ENCODE peak calls at places on chromosomes 2 and 18, in five cellular contexts. B is neural progenitor cell, V is fibroblast of lung, Q is lower lobe of right lung, F is GM13976. U is an unnamed sample.

GRCh38 chr2:119958642-119959268 is 54.1 kb upstream of the EPB41L5 start:
- DNase-seq in B (no peak), V (peak), Q (no peak), F (no peak), U (no peak)

GRCh38 chr2:29281585-29281984 is 166.4 kb downstream of the CLIP4 start:
- DNase-seq in B (peak), V (peak), Q (no peak), F (no peak), U (no peak)

GRCh38 chr2:162318280-162319222 is at the start of gene IFIH1:
- DNase-seq in B (peak), V (peak), Q (peak), F (peak), U (peak)

GRCh38 chr2:159262226-159262625 is 24.3 kb downstream of the WDSUB1 start:
- DNase-seq in B (no peak), V (no peak), Q (no peak), F (no peak), U (no peak)

GRCh38 chr2:190342601-190343000 is 788 bp upstream of the INPP1 start:
- DNase-seq in B (no peak), V (no peak), Q (no peak), F (no peak), U (no peak)

GRCh38 chr18:45349447-45349846 is 265.8 kb upstream of the SLC14A2 start:
- DNase-seq in B (no peak), V (no peak), Q (no peak), F (no peak), U (no peak)

GRCh38 chr2:65231121-65231520 is 3.5 kb downstream of the ACTR2 start:
- DNase-seq in B (no peak), V (peak), Q (no peak), F (no peak), U (no peak)

GRCh38 chr2:66494708-66495107 is 59.8 kb downstream of the MEIS1 start:
- DNase-seq in B (no peak), V (peak), Q (no peak), F (no peak), U (no peak)

GRCh38 chr2:180012523-180012922 is 5.4 kb upstream of the CWC22 start:
- DNase-seq in B (no peak), V (peak), Q (no peak), F (no peak), U (no peak)

GRCh38 chr18:13252696-13253410 is 34.3 kb downstream of the LDLRAD4 start:
- DNase-seq in B (no peak), V (no peak), Q (no peak), F (no peak), U (no peak)

GRCh38 chr18:58313491-58314032 is 269.5 kb downstream of the NEDD4L start:
- DNase-seq in B (no peak), V (no peak), Q (peak), F (no peak), U (no peak)

GRCh38 chr2:138819964-138820363 is 39.8 kb upstream of the NXPH2 start:
- DNase-seq in B (no peak), V (no peak), Q (no peak), F (no peak), U (no peak)

GRCh38 chr2:194815475-194815874 is 841.6 kb upstream of the SLC39A10 start:
- DNase-seq in B (no peak), V (peak), Q (no peak), F (no peak), U (no peak)

GRCh38 chr2:7792031-7792651 is 874.9 kb downstream of the RNF144A start:
- DNase-seq in B (no peak), V (peak), Q (peak), F (no peak), U (no peak)

GRCh38 chr18:52422985-52423601 is 83.1 kb downstream of the DCC start:
- DNase-seq in B (peak), V (no peak), Q (no peak), F (no peak), U (no peak)

GRCh38 chr18:1499265-1499664 is 594.6 kb downstream of the ADCYAP1 start:
- DNase-seq in B (no peak), V (no peak), Q (no peak), F (no peak), U (no peak)
- TF ChIP-seq CTCF in B (peak), V (no peak), Q (no peak), F (no peak), U (no peak)

GRCh38 chr2:174245065-174245464 is 3.3 kb downstream of the OLA1 start:
- DNase-seq in B (no peak), V (no peak), Q (no peak), F (no peak), U (no peak)

GRCh38 chr2:174248998-174249592 is 763 bp upstream of the OLA1 start:
- DNase-seq in B (no peak), V (no peak), Q (no peak), F (no peak), U (no peak)

GRCh38 chr2:174247474-174248186 is 702 bp downstream of the OLA1 start:
- DNase-seq in B (no peak), V (peak), Q (no peak), F (peak), U (peak)

GRCh38 chr2:174246944-174247381 is 1.4 kb downstream of the OLA1 start:
- DNase-seq in B (no peak), V (no peak), Q (no peak), F (no peak), U (no peak)

GRCh38 chr2:174248187-174248997 is at the start of gene OLA1:
- DNase-seq in B (peak), V (peak), Q (peak), F (peak), U (peak)
- TF ChIP-seq CTCF in B (no peak), V (no peak), Q (no peak), F (no peak), U (no peak)

GRCh38 chr2:226836548-226836885 is 663 bp downstream of the RHBDD1 start:
- DNase-seq in B (no peak), V (no peak), Q (no peak), F (no peak), U (no peak)

GRCh38 chr2:226837334-226837733 is 1.5 kb downstream of the RHBDD1 start:
- DNase-seq in B (no peak), V (no peak), Q (no peak), F (no peak), U (no peak)

GRCh38 chr2:226837787-226838603 is 2.1 kb downstream of the RHBDD1 start:
- DNase-seq in B (no peak), V (no peak), Q (no peak), F (no peak), U (no peak)

GRCh38 chr2:226835420-226835795 is 446 bp upstream of the RHBDD1 start:
- DNase-seq in B (no peak), V (no peak), Q (no peak), F (no peak), U (no peak)

DNA sequence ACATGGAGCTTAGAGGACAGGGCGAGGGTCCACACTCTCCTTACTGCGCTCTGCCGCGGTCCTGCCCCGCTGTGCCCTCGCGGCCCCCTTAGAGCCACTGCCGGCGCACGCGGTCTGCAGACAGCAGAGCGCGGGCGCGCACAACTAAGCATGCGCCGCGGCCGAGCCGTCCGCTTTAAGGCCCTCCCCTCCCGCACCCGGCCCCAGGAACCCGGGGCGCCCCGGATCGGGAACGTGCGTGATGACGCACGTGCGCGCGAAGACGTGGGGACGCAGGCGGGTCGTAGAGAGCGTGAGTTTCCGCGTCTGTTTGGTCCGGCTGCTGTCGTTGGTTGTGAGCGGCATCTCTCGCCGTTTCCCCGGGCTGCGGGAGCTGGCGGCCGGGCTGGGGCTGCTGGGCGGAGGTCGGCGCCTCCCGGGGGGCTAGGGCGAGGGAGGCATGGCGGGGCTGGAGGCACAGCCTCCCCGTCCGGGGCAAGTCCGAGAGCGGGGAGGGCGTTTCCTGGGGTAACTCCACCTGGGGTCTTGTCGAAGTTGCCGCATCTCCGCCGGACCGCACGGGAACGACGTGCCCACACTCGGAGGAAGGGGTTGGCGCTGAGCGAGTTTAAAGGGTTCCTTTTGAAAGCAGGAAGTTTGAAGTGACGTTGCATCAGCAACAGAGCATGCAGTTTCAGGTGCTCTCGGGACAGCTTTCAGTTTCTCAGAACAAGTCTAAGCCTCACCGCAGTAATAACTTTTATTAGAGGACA is at the start of gene RHBDD1:
- DNase-seq in B (peak), V (peak), Q (peak), F (peak), U (peak)
- TF ChIP-seq CTCF in B (no peak), V (no peak), Q (no peak), F (no peak), U (no peak)

GRCh38 chr2:230614913-230615332 is 97.7 kb upstream of the CAB39 start:
- DNase-seq in B (no peak), V (peak), Q (no peak), F (peak), U (peak)

GRCh38 chr2:230619471-230619870 is 93.2 kb upstream of the CAB39 start:
- DNase-seq in B (peak), V (no peak), Q (no peak), F (no peak), U (no peak)

DNA sequence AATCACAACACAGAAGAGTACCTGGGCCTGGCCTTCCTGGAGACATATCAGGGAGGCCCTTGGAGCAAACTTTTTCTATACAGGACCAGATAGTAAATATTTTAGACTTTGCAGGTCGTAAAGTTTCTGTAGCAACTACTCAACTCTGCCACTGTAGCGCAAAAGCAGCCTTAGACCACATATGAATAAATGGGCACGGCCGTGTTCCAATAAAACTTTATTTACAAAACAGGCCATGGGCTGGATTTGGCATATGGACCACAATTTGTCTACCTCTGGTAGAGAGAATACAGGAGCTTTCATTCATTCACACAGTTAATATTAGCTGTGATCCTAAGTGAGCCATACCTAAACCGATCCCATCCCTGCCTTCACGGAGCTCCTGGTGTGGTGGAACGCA is 98.6 kb upstream of the CAB39 start:
- DNase-seq in B (no peak), V (no peak), Q (no peak), F (no peak), U (no peak)
- TF ChIP-seq CTCF in B (no peak), V (no peak), Q (no peak), F (no peak), U (no peak)

GRCh38 chr2:235263205-235264120 is 230.4 kb upstream of the AGAP1 start:
- DNase-seq in B (peak), V (peak), Q (peak), F (no peak), U (no peak)
- TF ChIP-seq CTCF in B (no peak), V (peak), Q (no peak), F (no peak), U (no peak)